ENCODE peak calls at places on chromosome 16, in ten cellular contexts. N is effector CD4-positive, alpha-beta T cell; K is GM20000; G is cardiac fibroblast; Y is HuH-7.5; J is BJ; O is GM13976; Q is iPS DF 6.9; I is activated naive CD8-positive, alpha-beta T cell treated with anti-CD3 and anti-CD28 coated beads for 36 hours; T is ELF-1. W is an unnamed sample.

GRCh38 chr16:88451586-88452484 is 1.2 kb upstream of the ZFPM1 start:
- DNase-seq in N (peak; percentile 29), K (no peak), G (no peak), Y (no peak), J (no peak), O (no peak), Q (no peak), I (peak; percentile 22), T (no peak), W (no peak)

GRCh38 chr16:50667497-50668367 is 13.4 kb downstream of the SNX20 start:
- DNase-seq in N (no peak), K (no peak), G (no peak), Y (no peak), J (no peak), O (peak; percentile 50), Q (no peak), I (no peak), T (no peak), W (no peak)

GRCh38 chr16:23590181-23590580 is 5.9 kb downstream of the NDUFAB1 start:
- DNase-seq in N (no peak), K (no peak), G (no peak), Y (no peak), J (no peak), O (no peak), Q (no peak), I (no peak), T (no peak), W (no peak)

GRCh38 chr16:24729967-24730815 is 740 bp downstream of the TNRC6A start:
- DNase-seq in N (peak; percentile 16), K (peak; percentile 27), G (peak; percentile 21), Y (peak; percentile 49), J (no peak), O (peak; percentile 56), Q (no peak), I (peak; percentile 18), T (peak; percentile 21), W (no peak)

GRCh38 chr16:12067714-12068401 is 91.3 kb downstream of the SNX29 start:
- DNase-seq in N (no peak), K (peak; percentile 70), G (peak; percentile 91), Y (peak; percentile 64), J (no peak), O (peak; percentile 81), Q (peak; percentile 70), I (peak; percentile 35), T (peak; percentile 61), W (peak; percentile 19)

GRCh38 chr16:55625843-55626242 is 29.9 kb upstream of the SLC6A2 start:
- DNase-seq in N (no peak), K (no peak), G (no peak), Y (no peak), J (no peak), O (no peak), Q (no peak), I (no peak), T (no peak), W (no peak)

GRCh38 chr16:81598083-81598482 is 153.5 kb downstream of the CMIP start:
- DNase-seq in N (no peak), K (no peak), G (no peak), Y (no peak), J (no peak), O (no peak), Q (no peak), I (no peak), T (no peak), W (no peak)

GRCh38 chr16:24673155-24673554 is 56.3 kb upstream of the TNRC6A start:
- DNase-seq in N (no peak), K (no peak), G (no peak), Y (no peak), J (no peak), O (no peak), Q (no peak), I (no peak), T (no peak), W (no peak)

GRCh38 chr16:70437582-70438324 is 1.1 kb downstream of the ST3GAL2 start:
- DNase-seq in N (no peak), K (peak; percentile 49), G (peak; percentile 62), Y (no peak), J (no peak), O (peak; percentile 29), Q (no peak), I (no peak), T (peak; percentile 50), W (no peak)

GRCh38 chr16:27232061-27232841 is 28.9 kb downstream of the KDM8 start:
- DNase-seq in N (no peak), K (peak; percentile 55), G (peak; percentile 40), Y (no peak), J (no peak), O (peak; percentile 67), Q (no peak), I (peak; percentile 67), T (no peak), W (no peak)

GRCh38 chr16:86550281-86550680 is 4.8 kb downstream of the MTHFSD start:
- DNase-seq in N (no peak), K (no peak), G (no peak), Y (no peak), J (no peak), O (no peak), Q (no peak), I (no peak), T (no peak), W (no peak)

W was measured in GOT3.